ENCODE peak calls at places on chromosomes 6 and 20, in nine cellular contexts. T is CD8-positive, alpha-beta T cell; U is mesendoderm; Z is tibial artery; R is cardiac muscle cell; G is IMR-90; A is tibial nerve; X is suprapubic skin; K is mammary epithelial cell. E is an unnamed sample. For H3K4me1, the result is how much of the 10 kb centered on the place peaks cover.

GRCh38 chr20:50313223-50313820 is 122.7 kb downstream of the CEBPB start:
- DNase-seq in T (no peak), K (no peak), R (no peak), U (no peak), A (no peak), G (peak), Z (no peak), X (no peak), E (no peak)

GRCh38 chr6:167134448-167135328 is 11.8 kb downstream of the CCR6 start:
- DNase-seq in A (no peak), G (no peak), R (no peak), X (no peak), K (no peak), U (no peak), T (no peak), Z (no peak), E (peak)

GRCh38 chr6:10692965-10693538 is 1.4 kb downstream of the C6orf52 start:
- DNase-seq in U (peak), Z (no peak), X (no peak), G (no peak), A (no peak), T (no peak), K (peak), R (no peak), E (no peak)

GRCh38 chr6:105765239-105765638 is 320.9 kb upstream of the PRDM1 start:
- DNase-seq in U (no peak), X (no peak), Z (no peak), T (no peak), R (no peak), G (no peak), K (no peak), A (no peak), E (no peak)

GRCh38 chr20:59576216-59576953 is 28.0 kb upstream of the PHACTR3 start:
- DNase-seq in X (peak), R (no peak), U (peak), G (no peak), T (no peak), K (no peak), A (no peak), Z (no peak), E (no peak)

GRCh38 chr20:60463798-60464197 is 505.6 kb downstream of the CDH26 start:
- DNase-seq in U (no peak), T (no peak), R (no peak), Z (no peak), X (no peak), K (peak), G (no peak), A (no peak), E (no peak)

GRCh38 chr6:35148167-35148741 is 7.1 kb upstream of the TCP11 start:
- DNase-seq in T (no peak), K (peak), X (no peak), A (no peak), U (peak), R (peak), G (peak), Z (no peak), E (no peak)

GRCh38 chr6:169246445-169246844 is 7.2 kb downstream of the THBS2 start:
- DNase-seq in Z (no peak), X (no peak), G (no peak), T (no peak), A (no peak), U (no peak), R (no peak), K (no peak), E (no peak)

GRCh38 chr6:31734703-31735500 is 1.4 kb downstream of the CLIC1 start:
- DNase-seq in X (no peak), R (peak), G (peak), A (no peak), K (peak), Z (peak), T (peak), U (peak), E (peak)

GRCh38 chr20:59042151-59042795 is at the start of gene PRELID3B:
- DNase-seq in Z (peak), T (no peak), U (peak), G (no peak), X (no peak), K (peak), R (no peak), A (no peak), E (no peak)

GRCh38 chr6:1622220-1622841 is 12.6 kb downstream of the FOXC1 start:
- DNase-seq in A (no peak), T (no peak), K (no peak), G (no peak), R (no peak), X (no peak), U (no peak), Z (peak), E (no peak)

GRCh38 chr6:1624071-1624847 is 14.5 kb downstream of the FOXC1 start:
- DNase-seq in A (no peak), X (no peak), T (no peak), Z (peak), U (peak), K (no peak), R (no peak), G (no peak), E (no peak)

GRCh38 chr6:1624848-1625341 is 15.2 kb downstream of the FOXC1 start:
- DNase-seq in U (peak), Z (peak), G (peak), X (no peak), A (no peak), R (peak), T (no peak), K (peak), E (no peak)

GRCh38 chr6:1622851-1623768 is 13.4 kb downstream of the FOXC1 start:
- DNase-seq in R (no peak), U (peak), G (no peak), T (no peak), A (no peak), X (no peak), K (no peak), Z (no peak), E (no peak)

GRCh38 chr6:1623769-1624070 is 14.0 kb downstream of the FOXC1 start:
- DNase-seq in X (no peak), G (no peak), A (no peak), Z (no peak), R (no peak), T (no peak), K (no peak), U (no peak), E (no peak)
- H3K4me3 ChIP-seq in X (peak), G (no peak), A (peak), Z (peak), R (peak), T (no peak), K (no peak), U (no peak), E (no peak)

GRCh38 chr20:33817411-33817810 is 6.3 kb downstream of the CHMP4B start:
- DNase-seq in A (no peak), G (peak), T (no peak), Z (no peak), K (no peak), X (no peak), R (no peak), U (no peak), E (no peak)

GRCh38 chr20:33814238-33814712 is 3.1 kb downstream of the CHMP4B start:
- DNase-seq in K (no peak), U (no peak), T (no peak), R (no peak), G (peak), A (no peak), Z (no peak), X (no peak), E (no peak)

GRCh38 chr20:33812673-33813462 is 1.7 kb downstream of the CHMP4B start:
- DNase-seq in X (no peak), U (no peak), Z (no peak), R (peak), A (no peak), K (peak), T (no peak), G (no peak), E (no peak)

GRCh38 chr20:33816191-33816590 is 5.0 kb downstream of the CHMP4B start:
- DNase-seq in A (no peak), T (no peak), K (no peak), G (no peak), R (no peak), X (no peak), Z (no peak), U (no peak), E (no peak)

GRCh38 chr20:33815671-33816070 is 4.5 kb downstream of the CHMP4B start:
- DNase-seq in Z (no peak), K (no peak), T (no peak), A (no peak), R (no peak), U (no peak), G (no peak), X (no peak), E (no peak)
- H3K4me1 ChIP-seq in Z (half or more), K (under half), T (under half), A (under half), R (under half), U (under half), G (under half), X (half or more), E (half or more)

GRCh38 chr6:134951494-134952263 is 1.8 kb upstream of the ALDH8A1 start:
- DNase-seq in R (no peak), U (no peak), Z (no peak), T (no peak), A (no peak), K (no peak), G (no peak), X (no peak), E (no peak)
- H3K4me3 ChIP-seq in R (no peak), U (no peak), Z (no peak), T (no peak), A (no peak), K (no peak), G (no peak), X (no peak), E (no peak)

DNA sequence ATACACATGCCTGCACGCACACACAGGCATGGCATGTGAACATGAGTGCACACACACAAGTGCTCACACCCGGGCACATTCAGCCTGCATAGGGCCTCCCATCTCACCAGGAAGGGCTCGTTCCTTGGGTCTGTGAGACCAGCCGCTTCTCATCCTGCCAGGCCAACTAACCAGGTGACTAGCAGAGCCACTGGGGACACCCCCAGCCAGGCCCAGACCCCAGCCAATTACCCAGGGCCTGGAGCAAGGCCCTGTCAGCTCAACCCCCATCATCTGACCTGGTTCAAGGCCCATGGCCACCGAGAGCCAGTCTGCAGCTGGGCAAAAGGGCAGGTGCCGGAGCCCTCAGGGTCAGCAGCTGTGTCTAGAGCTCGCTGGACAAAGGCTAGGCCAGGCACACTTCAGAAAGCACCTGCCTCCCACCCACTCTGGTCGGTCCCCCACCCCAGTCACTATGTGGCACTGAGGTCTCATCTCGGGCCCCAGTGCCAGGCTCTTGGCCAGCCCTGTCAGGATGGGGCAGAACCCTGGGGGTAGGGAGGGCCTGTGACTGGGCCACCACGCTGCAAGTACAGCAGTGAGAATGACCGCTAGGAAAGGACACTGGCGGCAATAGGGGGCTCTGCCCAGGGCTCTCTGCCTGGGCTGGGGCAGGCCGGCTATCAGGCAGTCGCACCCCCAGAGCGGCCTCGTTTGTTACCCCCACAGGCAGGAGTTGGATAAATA is 26.8 kb upstream of the MRGBP start:
- DNase-seq in Z (no peak), X (no peak), K (no peak), U (no peak), A (no peak), T (no peak), G (no peak), R (no peak), E (peak)
- H3K4me1 ChIP-seq in Z (under half), X (under half), K (under half), U (under half), A (under half), T (under half), G (under half), R (under half), E (under half)

GRCh38 chr6:29999426-29999825 is 57.1 kb downstream of the HLA-A start:
- DNase-seq in U (no peak), X (no peak), R (no peak), G (no peak), Z (no peak), K (no peak), A (no peak), T (no peak), E (no peak)
- H3K4me3 ChIP-seq in U (no peak), X (no peak), R (no peak), G (no peak), Z (no peak), K (no peak), A (no peak), T (no peak), E (no peak)

E was measured in upper lobe of left lung.